ENCODE peak calls at places on chromosomes 11 and 22, in nine cellular contexts. N is uterus, E is HCT116, F is H1, M is body of pancreas, I is transverse colon, X is gastrocnemius medialis, Y is GM12891, Z is right lobe of liver. L is an unnamed sample.

GRCh38 chr11:58573451-58574104 is 2.1 kb downstream of the LPXN start:
- DNase-seq in N (peak), M (peak), I (no peak), F (no peak), Z (no peak), X (peak), Y (no peak), E (no peak), L (peak)

GRCh38 chr11:134050541-134051383 is 18.1 kb upstream of the JAM3 start:
- DNase-seq in F (peak), Y (peak), Z (peak), X (peak), E (peak), M (peak), N (peak), I (peak), L (peak)

GRCh38 chr11:110295086-110295485 is 1.3 kb downstream of the RDX start:
- DNase-seq in X (no peak), I (no peak), M (no peak), Y (no peak), E (no peak), N (no peak), F (no peak), Z (no peak), L (no peak)

GRCh38 chr11:119774180-119774763 is 45.3 kb upstream of the NECTIN1 start:
- DNase-seq in Z (no peak), Y (no peak), I (no peak), X (no peak), F (no peak), N (no peak), M (peak), E (no peak), L (no peak)

GRCh38 chr22:24161909-24162308 is 19.4 kb upstream of the SUSD2 start:
- DNase-seq in Z (peak), X (peak), Y (no peak), I (no peak), E (no peak), M (peak), N (no peak), F (no peak), L (no peak)

GRCh38 chr22:49623715-49624114 is 204.0 kb downstream of the BRD1 start:
- DNase-seq in M (no peak), Y (no peak), I (no peak), N (no peak), F (no peak), X (no peak), E (no peak), Z (no peak), L (no peak)

GRCh38 chr11:100683107-100683506 is 4.0 kb upstream of the ARHGAP42 start:
- DNase-seq in E (no peak), Z (no peak), F (no peak), X (no peak), Y (no peak), M (no peak), I (no peak), N (no peak), L (no peak)

GRCh38 chr11:8828580-8829358 is 82.2 kb upstream of the AKIP1 start:
- DNase-seq in M (no peak), N (no peak), F (no peak), E (no peak), X (no peak), I (no peak), Y (no peak), Z (peak), L (no peak)

GRCh38 chr11:34890089-34890488 is 26.1 kb downstream of the APIP start:
- DNase-seq in X (no peak), N (no peak), E (no peak), M (no peak), F (no peak), I (no peak), Z (no peak), Y (no peak), L (no peak)

GRCh38 chr22:38214248-38215056 is 12.7 kb downstream of the MAFF start:
- DNase-seq in F (peak), X (peak), I (peak), Z (peak), Y (peak), E (no peak), N (peak), M (peak), L (no peak)

GRCh38 chr11:46237248-46238077 is 40.0 kb upstream of the CREB3L1 start:
- DNase-seq in X (no peak), M (peak), F (peak), E (peak), I (peak), N (peak), Y (peak), Z (peak), L (peak)

GRCh38 chr11:33802414-33802950 is 28.2 kb upstream of the FBXO3 start:
- DNase-seq in X (peak), M (peak), Y (no peak), Z (no peak), F (peak), N (peak), E (peak), I (peak), L (peak)

GRCh38 chr11:34502949-34503348 is 10.6 kb downstream of the ELF5 start:
- DNase-seq in Z (no peak), M (no peak), Y (no peak), F (no peak), X (no peak), N (no peak), I (no peak), E (no peak), L (no peak)

GRCh38 chr11:2713721-2714462 is 14.1 kb upstream of the KCNQ1OT1 start:
- DNase-seq in F (no peak), I (no peak), M (no peak), Z (no peak), Y (no peak), X (no peak), N (no peak), E (no peak), L (no peak)

GRCh38 chr11:101456812-101457211 is 127.0 kb downstream of the TRPC6 start:
- DNase-seq in Y (no peak), I (no peak), E (no peak), F (no peak), N (no peak), M (no peak), Z (no peak), X (no peak), L (no peak)

GRCh38 chr11:85939099-85940015 is 84.2 kb downstream of the CCDC83 start:
- DNase-seq in Z (no peak), I (no peak), F (no peak), Y (no peak), N (no peak), X (no peak), M (no peak), E (no peak), L (no peak)

GRCh38 chr22:39661842-39662676 is 91.5 kb downstream of the CACNA1I start:
- DNase-seq in E (no peak), I (peak), M (peak), X (no peak), F (peak), Z (no peak), Y (no peak), N (no peak), L (no peak)

GRCh38 chr11:117201516-117201866 is 2.3 kb downstream of the TAGLN start:
- DNase-seq in N (no peak), E (no peak), X (no peak), Y (no peak), I (no peak), Z (peak), F (no peak), M (no peak), L (no peak)

GRCh38 chr11:117201906-117202305 is 2.7 kb downstream of the TAGLN start:
- DNase-seq in M (no peak), N (no peak), F (no peak), Z (no peak), X (no peak), Y (no peak), E (no peak), I (no peak), L (no peak)

GRCh38 chr11:117199916-117200812 is 994 bp downstream of the TAGLN start:
- DNase-seq in X (no peak), F (peak), Z (no peak), N (peak), I (no peak), M (no peak), Y (no peak), E (no peak), L (no peak)

GRCh38 chr11:117202386-117203068 is 3.4 kb downstream of the TAGLN start:
- DNase-seq in F (no peak), Z (no peak), M (no peak), N (no peak), X (no peak), E (no peak), I (no peak), Y (no peak), L (no peak)

GRCh38 chr11:117200813-117201515 is 1.8 kb downstream of the TAGLN start:
- DNase-seq in M (no peak), I (no peak), Z (no peak), E (no peak), F (no peak), N (no peak), Y (no peak), X (no peak), L (no peak)
- TF ChIP-seq POLR2A in M (no peak), I (no peak), Z (no peak), E (no peak), F (peak), N (no peak), Y (no peak), X (no peak), L (no peak)

GRCh38 chr22:22945195-22945594 is 57.6 kb downstream of the IGLL5 start:
- DNase-seq in E (no peak), F (no peak), Y (no peak), Z (no peak), N (no peak), X (no peak), I (peak), M (no peak), L (no peak)

GRCh38 chr22:22941831-22942510 is 54.4 kb downstream of the IGLL5 start:
- DNase-seq in N (peak), X (no peak), F (peak), Y (no peak), Z (peak), E (no peak), M (no peak), I (peak), L (no peak)

GRCh38 chr22:22942511-22943329 is 55.1 kb downstream of the IGLL5 start:
- DNase-seq in Y (no peak), X (no peak), N (peak), F (peak), Z (peak), I (peak), M (peak), E (peak), L (peak)

GRCh38 chr22:22944268-22944985 is 56.8 kb downstream of the IGLL5 start:
- DNase-seq in F (peak), N (no peak), X (no peak), I (peak), Z (peak), M (no peak), Y (no peak), E (no peak), L (no peak)

GRCh38 chr22:22943521-22944267 is 56.1 kb downstream of the IGLL5 start:
- DNase-seq in Z (peak), M (no peak), X (no peak), E (no peak), F (peak), I (peak), N (no peak), Y (no peak), L (no peak)
- TF ChIP-seq POLR2A in Z (no peak), M (no peak), X (no peak), E (no peak), F (no peak), I (no peak), N (no peak), Y (no peak), L (no peak)

DNA sequence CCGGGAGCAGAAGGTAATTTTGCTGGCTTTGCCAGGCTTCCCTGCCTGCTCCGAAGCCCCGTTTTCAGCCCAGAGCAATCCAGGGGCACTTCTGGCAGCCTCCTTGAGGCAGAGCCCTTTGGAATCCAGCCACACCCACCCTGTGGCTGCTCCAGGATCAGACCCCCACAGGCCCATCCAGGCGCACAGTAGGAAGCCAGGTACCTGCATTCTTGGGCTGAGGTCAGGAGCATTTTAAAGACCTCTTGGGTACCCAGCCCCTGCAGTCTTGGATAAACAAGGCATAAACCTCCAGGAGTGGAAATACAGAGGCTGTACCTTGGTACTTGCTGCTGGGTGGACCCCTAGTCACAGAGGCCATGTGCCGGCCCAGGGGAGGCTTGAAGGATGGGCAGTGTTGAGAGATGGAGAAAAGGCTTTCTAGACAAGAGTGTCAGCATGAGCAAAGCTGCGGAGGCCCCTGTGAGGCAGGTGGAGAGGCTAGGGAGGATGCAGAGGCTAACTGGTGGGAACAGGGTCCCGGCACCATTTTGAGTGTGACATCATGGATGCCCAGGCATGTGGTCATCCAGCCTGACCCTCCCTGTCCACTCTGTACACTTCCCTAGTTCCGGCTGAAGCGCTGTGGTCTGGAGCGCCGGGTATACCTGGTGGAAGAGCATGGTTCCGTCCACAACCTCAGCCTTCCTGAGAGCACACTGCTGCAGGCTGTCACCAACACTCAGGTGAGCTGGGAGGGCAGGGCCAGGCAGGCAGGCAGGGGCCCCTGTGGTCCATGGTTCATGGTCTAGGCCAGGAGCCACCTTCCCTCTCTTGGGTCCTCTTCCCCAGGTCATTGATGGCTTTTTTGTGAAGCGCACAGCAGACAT is 3.9 kb downstream of the MUS81 start:
- DNase-seq in F (no peak), M (no peak), Y (no peak), Z (no peak), N (peak), E (no peak), I (no peak), X (no peak), L (no peak)
- TF ChIP-seq POLR2A in F (no peak), M (no peak), Y (no peak), Z (no peak), N (no peak), E (no peak), I (no peak), X (no peak), L (no peak)

GRCh38 chr22:46695346-46696224 is 42.5 kb downstream of the CERK start:
- DNase-seq in X (no peak), F (no peak), N (no peak), E (no peak), Y (no peak), M (no peak), I (no peak), Z (no peak), L (no peak)
- TF ChIP-seq POLR2A in X (no peak), F (no peak), N (no peak), E (no peak), Y (no peak), M (no peak), I (no peak), Z (no peak), L (no peak)

DNA sequence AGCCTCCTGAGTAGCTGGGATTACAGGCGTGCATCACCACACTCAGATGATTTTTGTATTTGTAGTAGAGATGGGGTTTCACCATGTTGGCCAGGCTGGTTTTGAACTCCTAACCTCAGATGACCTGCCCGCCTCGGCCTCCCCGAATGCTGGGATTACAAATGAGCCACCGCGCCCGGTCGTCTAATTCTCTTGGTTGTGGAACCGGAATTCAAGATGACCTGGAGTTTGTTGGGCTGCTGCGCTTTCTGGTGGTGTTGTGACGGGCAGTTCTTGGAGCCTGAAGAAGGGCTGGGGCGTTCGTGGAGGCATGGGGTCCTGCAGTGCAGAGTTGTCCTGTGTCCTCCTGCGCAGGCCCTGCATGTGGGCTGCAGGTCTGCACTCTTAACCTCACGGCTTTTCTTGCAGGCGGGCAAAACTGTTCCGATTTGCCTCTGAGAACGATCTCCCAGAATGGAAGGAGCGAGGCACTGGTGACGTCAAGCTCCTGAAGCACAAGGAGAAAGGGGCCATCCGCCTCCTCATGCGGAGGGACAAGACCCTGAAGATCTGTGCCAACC is 4.9 kb upstream of the TRMT2A start:
- DNase-seq in Y (no peak), Z (no peak), N (no peak), X (no peak), F (no peak), M (no peak), I (no peak), E (no peak), L (no peak)
- TF ChIP-seq POLR2A in Y (no peak), Z (no peak), N (no peak), X (no peak), F (no peak), M (no peak), I (no peak), E (no peak), L (no peak)

GRCh38 chr11:44600739-44601416 is 35.4 kb downstream of the CD82 start:
- DNase-seq in E (no peak), M (no peak), Y (no peak), X (no peak), N (no peak), F (no peak), Z (no peak), I (no peak), L (no peak)

GRCh38 chr11:44602810-44603410 is 37.4 kb downstream of the CD82 start:
- DNase-seq in X (no peak), Y (no peak), F (no peak), N (no peak), E (no peak), M (no peak), I (no peak), Z (no peak), L (no peak)

GRCh38 chr11:44604171-44604581 is 38.7 kb downstream of the CD82 start:
- DNase-seq in Z (no peak), F (no peak), E (no peak), M (peak), N (no peak), Y (no peak), I (no peak), X (no peak), L (no peak)

GRCh38 chr11:44600261-44600660 is 34.8 kb downstream of the CD82 start:
- DNase-seq in E (no peak), X (no peak), N (no peak), F (no peak), Z (no peak), I (no peak), Y (no peak), M (no peak), L (no peak)

DNA sequence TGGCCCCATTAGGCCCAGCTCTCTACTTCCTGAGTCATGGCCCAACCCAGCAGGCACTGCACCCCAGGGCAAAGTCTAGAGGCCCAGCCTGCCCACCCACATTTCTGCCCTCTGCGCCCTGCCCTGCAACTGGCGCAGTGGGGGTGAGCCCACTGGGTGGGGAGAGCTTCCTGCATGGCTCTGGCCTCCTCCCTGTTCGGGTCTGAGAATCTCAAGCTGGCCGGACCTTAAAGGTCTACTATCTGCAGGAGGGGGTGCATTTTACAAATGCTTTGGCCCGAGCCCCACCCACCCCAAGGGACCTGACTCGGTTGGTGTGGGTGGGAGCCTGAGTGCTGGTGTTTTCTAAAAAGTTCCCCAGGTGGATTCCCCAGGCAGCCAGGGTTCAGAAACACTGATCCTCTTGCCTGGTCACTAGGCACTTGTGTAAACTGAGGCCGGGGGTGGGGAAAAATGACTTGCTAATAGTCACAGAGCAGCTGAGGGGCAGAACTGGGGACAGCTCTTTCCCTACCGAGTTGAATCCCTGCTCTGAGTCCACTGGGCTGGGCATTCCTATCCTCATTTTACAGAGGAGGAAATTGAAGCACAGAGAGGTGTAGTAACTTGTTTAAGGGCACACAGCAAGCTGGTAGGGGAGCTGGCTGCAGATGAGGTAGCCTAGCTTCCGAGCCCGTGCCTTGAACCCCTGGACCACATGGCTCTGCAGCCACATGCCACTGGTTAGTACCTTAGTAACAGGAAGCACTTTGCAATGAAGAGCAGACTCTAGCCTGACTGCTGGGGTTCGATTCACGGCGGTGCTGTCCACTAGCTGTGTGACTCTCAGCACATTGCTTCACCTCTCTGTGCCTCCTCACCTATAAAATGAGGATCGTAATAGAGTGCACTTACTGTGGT is 36.3 kb downstream of the CD82 start:
- DNase-seq in Z (no peak), X (no peak), M (no peak), N (no peak), I (peak), E (no peak), F (no peak), Y (no peak), L (no peak)
- TF ChIP-seq POLR2A in Z (no peak), X (no peak), M (no peak), N (no peak), I (no peak), E (no peak), F (no peak), Y (no peak), L (no peak)

GRCh38 chr11:61162092-61162935 is 1.1 kb upstream of the VPS37C start:
- DNase-seq in I (peak), F (no peak), Y (no peak), E (peak), M (peak), N (no peak), Z (no peak), X (peak), L (peak)

GRCh38 chr11:61163714-61164609 is 2.7 kb upstream of the VPS37C start:
- DNase-seq in E (no peak), N (no peak), X (no peak), Y (no peak), Z (no peak), F (no peak), M (peak), I (no peak), L (no peak)

GRCh38 chr11:61160487-61161189 is 588 bp downstream of the VPS37C start:
- DNase-seq in F (peak), E (no peak), X (no peak), Y (no peak), Z (no peak), I (no peak), M (no peak), N (no peak), L (no peak)

GRCh38 chr11:61158691-61159381 is 2.4 kb downstream of the VPS37C start:
- DNase-seq in X (no peak), M (no peak), E (no peak), Z (no peak), Y (no peak), F (no peak), I (peak), N (no peak), L (no peak)

GRCh38 chr11:61161190-61162091 is at the start of gene VPS37C:
- DNase-seq in N (peak), E (peak), I (peak), F (peak), Y (peak), X (peak), M (peak), Z (peak), L (peak)
- TF ChIP-seq POLR2A in N (peak), E (peak), I (peak), F (peak), Y (peak), X (peak), M (peak), Z (peak), L (peak)

DNA sequence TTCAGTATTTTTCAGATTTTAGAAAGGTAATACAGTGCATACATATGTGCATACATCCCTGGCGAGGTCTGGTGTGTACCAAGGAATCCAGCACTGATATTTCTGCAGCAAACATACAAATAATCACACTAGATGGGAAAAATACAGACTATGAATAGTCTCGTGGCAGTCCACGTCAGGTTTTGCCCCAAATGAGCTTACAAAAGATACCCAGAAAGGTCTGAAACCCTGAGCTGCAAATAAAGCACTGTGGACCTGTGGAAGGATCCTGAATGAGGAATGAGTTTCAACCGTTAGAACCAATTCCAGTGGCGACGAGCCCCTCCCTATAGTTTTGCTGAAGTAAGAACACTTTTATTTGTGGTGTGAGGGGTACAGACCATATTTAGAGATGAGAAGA is 24.5 kb downstream of the MAPK1 start:
- DNase-seq in I (no peak), F (no peak), Y (no peak), X (no peak), M (no peak), N (no peak), E (no peak), Z (no peak), L (no peak)
- TF ChIP-seq POLR2A in I (no peak), F (no peak), Y (no peak), X (no peak), M (no peak), N (no peak), E (no peak), Z (no peak), L (no peak)

L was measured in H54.